ENCODE peak calls at places on chromosomes 16 and 17, in six cellular contexts. F, D, T, N, Z and K are unnamed samples.

GRCh38 chr16:2914233-2914632 is 2.5 kb downstream of the FLYWCH1 start:
- DNase-seq in F (no peak), D (no peak), T (no peak), N (no peak), Z (no peak), K (no peak)

GRCh38 chr16:89131783-89132182 is 38.1 kb downstream of the ACSF3 start:
- DNase-seq in F (no peak), D (no peak), T (no peak), N (no peak), Z (no peak), K (no peak)

GRCh38 chr16:66121466-66121865 is 245.0 kb upstream of the CDH5 start:
- DNase-seq in F (no peak), D (no peak), T (no peak), N (no peak), Z (no peak), K (no peak)

GRCh38 chr17:6753565-6753964 is 2.3 kb upstream of the XAF1 start:
- DNase-seq in F (no peak), D (no peak), T (no peak), N (no peak), Z (no peak), K (no peak)

GRCh38 chr17:50680126-50680525 is 27.6 kb downstream of the ANKRD40 start:
- DNase-seq in F (no peak), D (no peak), T (no peak), N (no peak), Z (no peak), K (no peak)

GRCh38 chr16:27088216-27088615 is 21.5 kb downstream of the C16orf82 start:
- DNase-seq in F (no peak), D (no peak), T (no peak), N (no peak), Z (no peak), K (no peak)

GRCh38 chr16:29806641-29807425 is 504 bp downstream of the MAZ start:
- DNase-seq in F (peak; percentile 44), D (peak; percentile 62), T (no peak), N (peak; percentile 62), Z (peak; percentile 89), K (no peak)

GRCh38 chr17:2087597-2088211 is 32.8 kb downstream of the HIC1 start:
- DNase-seq in F (no peak), D (peak; percentile 45), T (no peak), N (peak; percentile 62), Z (no peak), K (no peak)

GRCh38 chr17:42984486-42984885 is 4.1 kb downstream of the RUNDC1 start:
- DNase-seq in F (no peak), D (no peak), T (no peak), N (no peak), Z (no peak), K (no peak)

GRCh38 chr16:24626251-24626650 is 86.9 kb downstream of the RBBP6 start:
- DNase-seq in F (no peak), D (no peak), T (no peak), N (no peak), Z (no peak), K (no peak)

GRCh38 chr16:28219283-28219682 is 7.5 kb upstream of the XPO6 start:
- DNase-seq in F (no peak), D (no peak), T (no peak), N (no peak), Z (no peak), K (no peak)

GRCh38 chr17:4953461-4953961 is 2.6 kb downstream of the ENO3 start:
- DNase-seq in F (no peak), D (no peak), T (no peak), N (no peak), Z (peak; percentile 62), K (no peak)

GRCh38 chr17:8947201-8947600 is 18.3 kb downstream of the PIK3R5 start:
- DNase-seq in F (no peak), D (no peak), T (no peak), N (no peak), Z (no peak), K (no peak)

GRCh38 chr16:73797115-73797514 is 499.5 kb upstream of the PSMD7 start:
- DNase-seq in F (no peak), D (no peak), T (no peak), N (no peak), Z (no peak), K (no peak)

GRCh38 chr17:29996458-29996857 is 55.0 kb downstream of the EFCAB5 start:
- DNase-seq in F (no peak), D (no peak), T (no peak), N (no peak), Z (no peak), K (no peak)

GRCh38 chr17:30002088-30002487 is 60.7 kb downstream of the EFCAB5 start:
- DNase-seq in F (no peak), D (no peak), T (no peak), N (no peak), Z (no peak), K (no peak)

GRCh38 chr17:30000755-30001257 is 59.4 kb downstream of the EFCAB5 start:
- DNase-seq in F (no peak), D (no peak), T (no peak), N (no peak), Z (no peak), K (no peak)

GRCh38 chr17:30005709-30006320 is 64.4 kb downstream of the EFCAB5 start:
- DNase-seq in F (no peak), D (no peak), T (no peak), N (no peak), Z (no peak), K (no peak)

DNA sequence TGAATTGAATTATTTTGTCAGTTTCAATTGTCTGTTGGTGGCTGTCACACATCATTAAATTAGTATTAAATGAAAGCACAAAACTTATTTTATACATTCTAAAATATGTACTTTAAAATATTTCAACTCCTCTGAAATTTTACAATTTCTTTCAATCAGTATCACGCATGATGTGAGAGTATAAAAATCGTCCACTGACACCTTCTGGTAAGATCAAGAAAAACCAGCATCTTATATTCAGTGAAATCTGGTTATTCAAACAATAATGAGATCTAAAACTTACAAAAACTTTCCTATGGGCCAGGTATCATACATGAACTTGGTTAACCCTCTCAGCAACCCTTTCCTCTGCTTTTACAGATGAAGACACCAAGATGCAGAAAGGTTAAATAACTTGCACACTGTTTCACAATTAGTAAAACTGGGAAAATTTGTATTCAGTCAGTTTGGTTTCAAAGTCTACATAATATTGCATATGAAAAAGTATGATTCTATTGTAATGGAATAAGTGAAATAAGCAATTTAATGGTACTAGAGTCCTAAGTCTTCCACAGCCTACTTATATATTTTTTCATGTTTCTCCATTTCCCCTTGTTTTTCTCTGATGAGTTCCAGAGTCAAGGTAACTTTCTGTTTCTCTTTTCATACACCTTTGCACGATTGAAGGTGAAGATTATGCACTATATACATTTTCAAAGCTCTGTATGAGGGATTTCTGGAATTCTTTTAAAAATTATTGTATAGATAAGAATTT is 58.7 kb downstream of the EFCAB5 start:
- DNase-seq in F (no peak), D (no peak), T (no peak), N (no peak), Z (no peak), K (no peak)
- TF ChIP-seq CTCF in F (no peak), D (no peak), T (no peak), N (no peak), Z (no peak), K (no peak)

GRCh38 chr17:81438024-81438664 is 42.9 kb downstream of the BAHCC1 start:
- DNase-seq in F (no peak), D (no peak), T (no peak), N (no peak), Z (no peak), K (no peak)

GRCh38 chr17:81439926-81440450 is 44.7 kb downstream of the BAHCC1 start:
- DNase-seq in F (no peak), D (no peak), T (no peak), N (no peak), Z (no peak), K (no peak)

GRCh38 chr17:81438688-81439087 is 43.4 kb downstream of the BAHCC1 start:
- DNase-seq in F (no peak), D (no peak), T (no peak), N (no peak), Z (no peak), K (no peak)

GRCh38 chr17:81442791-81443190 is 47.5 kb downstream of the BAHCC1 start:
- DNase-seq in F (no peak), D (no peak), T (no peak), N (no peak), Z (no peak), K (no peak)

GRCh38 chr17:81440511-81441244 is 45.4 kb downstream of the BAHCC1 start:
- DNase-seq in F (no peak), D (no peak), T (no peak), N (peak; percentile 77), Z (no peak), K (no peak)
- TF ChIP-seq CTCF in F (no peak), D (no peak), T (no peak), N (peak; percentile 58), Z (peak; percentile 14), K (no peak)

DNA sequence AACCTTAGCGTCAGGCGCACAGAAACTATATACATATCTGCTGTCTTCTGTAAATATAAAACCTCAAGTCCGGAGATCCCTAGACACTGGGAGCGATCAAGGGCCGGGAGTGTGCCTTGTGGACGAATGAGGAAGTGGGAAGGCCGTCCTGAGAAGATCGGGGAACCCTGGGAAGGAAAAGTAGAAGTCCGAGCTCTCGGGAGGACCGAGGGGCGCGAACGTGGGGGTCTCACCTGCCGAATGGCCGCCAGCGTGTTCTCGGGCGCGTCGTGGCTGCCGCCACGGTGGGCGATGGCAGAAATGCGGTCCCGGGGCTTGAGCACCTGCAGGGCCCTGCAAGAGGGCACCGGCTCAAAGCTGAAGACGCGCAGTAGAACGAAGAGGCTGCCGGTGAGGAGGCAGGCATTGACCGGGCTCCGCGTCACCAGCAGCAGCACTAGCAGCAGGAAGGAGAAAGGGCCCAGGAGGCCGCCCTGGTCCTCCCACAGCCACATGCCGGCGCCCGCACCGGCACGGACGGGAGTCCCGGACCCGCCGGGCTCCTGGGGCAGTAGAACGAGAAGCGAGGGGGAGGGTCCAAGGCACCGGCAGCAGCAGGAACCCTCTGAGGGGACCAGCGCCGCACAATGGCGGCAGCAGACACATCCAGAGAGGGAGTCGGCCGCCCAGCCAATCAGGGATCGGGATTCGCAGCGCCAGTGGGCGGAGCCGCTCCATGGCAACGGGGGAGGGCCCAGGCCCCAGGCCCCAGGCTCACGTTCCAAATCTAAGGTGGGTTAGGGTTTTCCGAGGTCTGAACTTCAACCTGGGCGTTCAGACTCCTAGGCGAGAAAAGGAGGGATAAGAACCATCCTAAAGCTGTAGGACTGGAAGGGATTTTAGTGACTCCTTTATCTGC is at the start of gene GDE1:
- DNase-seq in F (peak; percentile 96), D (peak; percentile 98), T (peak; percentile 91), N (peak; percentile 93), Z (peak; percentile 99), K (peak; percentile 92)
- TF ChIP-seq CTCF in F (no peak), D (no peak), T (peak; percentile 15), N (peak; percentile 57), Z (peak; percentile 6), K (no peak)

GRCh38 chr17:17239832-17240231 is 2.9 kb upstream of the FLCN start:
- DNase-seq in F (no peak), D (no peak), T (no peak), N (no peak), Z (no peak), K (no peak)

GRCh38 chr17:17235212-17236174 is 1.5 kb downstream of the FLCN start:
- DNase-seq in F (no peak), D (no peak), T (no peak), N (no peak), Z (no peak), K (no peak)

GRCh38 chr17:17237026-17237799 is at the start of gene FLCN:
- DNase-seq in F (peak; percentile 91), D (peak; percentile 91), T (peak; percentile 91), N (peak; percentile 92), Z (peak; percentile 98), K (peak; percentile 92)

GRCh38 chr17:17232303-17232621 is 4.7 kb downstream of the FLCN start:
- DNase-seq in F (no peak), D (no peak), T (no peak), N (no peak), Z (no peak), K (no peak)

GRCh38 chr17:17236295-17237025 is 508 bp downstream of the FLCN start:
- DNase-seq in F (no peak), D (peak; percentile 46), T (peak; percentile 20), N (peak; percentile 31), Z (no peak), K (no peak)
- TF ChIP-seq CTCF in F (no peak), D (no peak), T (no peak), N (no peak), Z (no peak), K (no peak)